ENCODE peak calls at places on chromosomes 11 and 22, in four cellular contexts. F is heart right ventricle; P is CD4-positive, alpha-beta T cell; Q is AG04450. V is an unnamed sample.

GRCh38 chr11:65423516-65424199 is 1.1 kb downstream of the NEAT1 start:
- DNase-seq in Q (no peak), F (peak; percentile 25), P (peak; percentile 36), V (no peak)

GRCh38 chr11:62921573-62922188 is 518 bp upstream of the CHRM1 start:
- DNase-seq in Q (no peak), P (no peak), F (no peak), V (no peak)

GRCh38 chr22:41524283-41524682 is 20.0 kb downstream of the POLR3H start:
- DNase-seq in Q (peak; percentile 50), F (peak; percentile 76), P (no peak), V (no peak)

GRCh38 chr11:412641-413119 is 2.1 kb downstream of the SIGIRR start:
- DNase-seq in P (no peak), Q (no peak), F (no peak), V (no peak)

GRCh38 chr22:37818397-37819099 is 4.6 kb upstream of the GALR3 start:
- DNase-seq in Q (no peak), F (peak; percentile 70), P (peak; percentile 56), V (no peak)

GRCh38 chr11:12950681-12951080 is 58.4 kb upstream of the RASSF10 start:
- DNase-seq in F (no peak), P (no peak), Q (no peak), V (no peak)

GRCh38 chr11:42249401-42249800 is 789.9 kb upstream of the LRRC4C start:
- DNase-seq in P (no peak), Q (no peak), F (no peak), V (no peak)

GRCh38 chr11:75509201-75509600 is 16.5 kb downstream of the GDPD5 start:
- DNase-seq in F (no peak), P (no peak), Q (no peak), V (no peak)

GRCh38 chr11:45248501-45249011 is 37.6 kb downstream of the SYT13 start:
- DNase-seq in F (no peak), P (no peak), Q (no peak), V (no peak)

GRCh38 chr22:30930228-30930627 is 38.3 kb downstream of the MORC2 start:
- DNase-seq in P (no peak), F (no peak), Q (no peak), V (no peak)

GRCh38 chr11:94725071-94725470 is 43.1 kb upstream of the AMOTL1 start:
- DNase-seq in F (no peak), P (no peak), Q (no peak), V (no peak)

GRCh38 chr11:43756575-43756974 is 76.0 kb downstream of the HSD17B12 start:
- DNase-seq in F (no peak), P (no peak), Q (peak; percentile 33), V (no peak)

GRCh38 chr11:47906066-47906465 is 57.9 kb upstream of the NUP160 start:
- DNase-seq in Q (no peak), F (no peak), P (no peak), V (no peak)

GRCh38 chr11:44632466-44633123 is 67.1 kb downstream of the CD82 start:
- DNase-seq in F (peak; percentile 51), Q (no peak), P (peak; percentile 28), V (peak; percentile 40)

GRCh38 chr11:88103337-88104206 is 71.7 kb downstream of the RAB38 start:
- DNase-seq in P (peak; percentile 0), Q (peak; percentile 1), F (no peak), V (no peak)

GRCh38 chr11:60699282-60699681 is at the start of gene MS4A8:
- DNase-seq in Q (no peak), F (no peak), P (no peak), V (no peak)

GRCh38 chr11:97854877-97855276 is 1165.9 kb upstream of the CNTN5 start:
- DNase-seq in P (no peak), F (no peak), Q (no peak), V (no peak)

GRCh38 chr22:23756891-23757290 is 2.7 kb upstream of the VPREB3 start:
- DNase-seq in P (no peak), F (no peak), Q (no peak), V (no peak)

GRCh38 chr22:30004689-30005088 is 75.6 kb upstream of the HORMAD2 start:
- DNase-seq in Q (no peak), F (no peak), P (no peak), V (no peak)

GRCh38 chr11:43920598-43921419 is 21.6 kb upstream of the C11orf96 start:
- DNase-seq in Q (peak; percentile 99), F (no peak), P (no peak), V (no peak)

GRCh38 chr11:5712507-5712906 is 22.9 kb downstream of the TRIM22 start:
- DNase-seq in Q (no peak), F (no peak), P (no peak), V (no peak)

GRCh38 chr11:77316733-77317342 is 15.4 kb upstream of the GDPD4 start:
- DNase-seq in F (no peak), Q (no peak), P (no peak), V (no peak)

GRCh38 chr11:10927533-10927932 is 69.7 kb upstream of the ZBED5 start:
- DNase-seq in Q (no peak), P (no peak), F (no peak), V (no peak)

GRCh38 chr11:131099013-131099412 is 182.7 kb upstream of the SNX19 start:
- DNase-seq in Q (no peak), P (no peak), F (no peak), V (no peak)

GRCh38 chr22:32546480-32546879 is 71.9 kb downstream of the FBXO7 start:
- DNase-seq in P (no peak), Q (no peak), F (no peak), V (no peak)

GRCh38 chr11:97938789-97939188 is 1082.0 kb upstream of the CNTN5 start:
- DNase-seq in Q (no peak), P (no peak), F (no peak), V (no peak)

GRCh38 chr22:30990675-30991074 is 21.6 kb downstream of the TUG1 start:
- DNase-seq in F (no peak), P (no peak), Q (no peak), V (no peak)

GRCh38 chr22:19636696-19637355 is 77.5 kb upstream of the SEPTIN5 start:
- DNase-seq in P (no peak), Q (no peak), F (no peak), V (no peak)

GRCh38 chr11:66172146-66172545 is 96.3 kb upstream of the RAB1B start:
- DNase-seq in P (no peak), F (no peak), Q (peak; percentile 16), V (no peak)

GRCh38 chr22:48084041-48084748 is 1321.7 kb downstream of the TBC1D22A start:
- DNase-seq in P (no peak), Q (no peak), F (no peak), V (no peak)

GRCh38 chr22:25365491-25366261 is 146.2 kb downstream of the CRYBB2 start:
- DNase-seq in F (peak; percentile 44), P (no peak), Q (no peak), V (no peak)

GRCh38 chr22:43007519-43008102 is 7.3 kb downstream of the PACSIN2 start:
- DNase-seq in F (no peak), Q (no peak), P (no peak), V (no peak)

GRCh38 chr11:128692750-128693578 is 908 bp upstream of the FLI1 start:
- DNase-seq in F (peak; percentile 52), Q (no peak), P (no peak), V (no peak)

GRCh38 chr11:108223449-108224149 is 732 bp downstream of the ATM start:
- DNase-seq in F (no peak), Q (no peak), P (no peak), V (no peak)

DNA sequence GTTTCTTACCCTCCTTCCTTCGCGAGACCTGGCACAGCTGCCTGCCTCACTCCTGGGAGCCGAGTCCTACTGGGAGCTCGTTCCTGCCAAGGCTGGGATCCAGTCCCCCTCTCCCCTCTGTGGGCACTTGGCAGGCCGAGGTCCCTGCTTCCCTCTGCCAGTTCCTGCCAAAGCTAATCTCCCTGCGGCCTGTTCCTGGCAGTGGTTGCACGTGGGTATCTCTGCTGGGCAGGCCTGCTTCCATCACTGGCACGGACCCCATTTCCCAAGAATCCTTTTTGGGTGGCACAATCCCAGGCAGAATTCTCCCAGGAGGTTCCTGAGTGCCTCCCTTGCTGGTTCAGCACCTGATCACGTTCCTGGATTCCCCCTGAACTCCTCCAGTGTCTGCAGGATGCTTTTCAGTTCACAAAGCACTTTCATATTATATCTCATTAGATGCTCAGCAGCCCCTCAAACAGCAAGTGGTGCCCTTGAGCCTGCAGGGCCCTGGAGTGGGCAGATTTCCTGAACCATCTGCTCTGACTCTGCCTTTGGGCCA is 96.5 kb downstream of the RRM1 start:
- DNase-seq in F (peak; percentile 73), Q (no peak), P (no peak), V (peak; percentile 7)
- H3K27ac ChIP-seq in F (peak overlapping the region; percentile 84), Q (no peak overlapping the region), P (no peak overlapping the region), V (no peak overlapping the region)

GRCh38 chr11:9722023-9722422 is 58.1 kb downstream of the SWAP70 start:
- DNase-seq in Q (no peak), F (no peak), P (no peak), V (no peak)
- H3K27ac ChIP-seq in Q (no peak overlapping the region), F (peak overlapping the region; percentile 91), P (no peak overlapping the region), V (no peak overlapping the region)

GRCh38 chr11:119496997-119497396 is 74.0 kb upstream of the THY1 start:
- DNase-seq in P (no peak), F (no peak), Q (no peak), V (no peak)
- H3K27ac ChIP-seq in P (no peak overlapping the region), F (no peak overlapping the region), Q (no peak overlapping the region), V (no peak overlapping the region)

GRCh38 chr11:68844376-68844775 is 2.7 kb upstream of the CPT1A start:
- DNase-seq in Q (no peak), P (no peak), F (no peak), V (no peak)
- H3K27ac ChIP-seq in Q (no peak overlapping the region), P (no peak overlapping the region), F (peak overlapping the region; percentile 91), V (no peak overlapping the region)

DNA sequence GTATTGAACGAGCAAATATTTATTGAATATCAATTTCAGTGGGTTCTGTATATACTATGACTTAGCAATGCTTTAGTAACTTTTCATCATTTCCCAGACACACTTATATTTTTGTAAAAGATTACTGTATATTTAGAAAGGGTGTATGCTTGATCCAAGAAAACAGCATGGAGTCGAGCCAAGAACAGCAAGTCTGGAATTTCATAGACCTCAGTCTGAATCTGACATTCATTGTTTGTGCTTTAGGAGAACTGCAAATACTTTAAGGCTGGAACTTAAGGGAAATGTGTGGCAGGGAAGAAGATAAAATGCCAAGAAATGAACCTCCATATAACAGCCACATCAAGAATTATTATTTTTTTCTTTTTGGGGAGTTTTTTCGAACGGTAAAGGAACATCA is 1156.8 kb downstream of the LRRC4C start:
- DNase-seq in F (no peak), Q (no peak), P (no peak), V (no peak)
- H3K27ac ChIP-seq in F (no peak overlapping the region), Q (no peak overlapping the region), P (no peak overlapping the region), V (no peak overlapping the region)

V was measured in substantia nigra.